ENCODE peak calls at places on chromosomes 2 and 18, in four cellular contexts. L, J, N and G are unnamed samples.

GRCh38 chr18:555705-556402 is 24.3 kb upstream of the CETN1 start:
- DNase-seq in L (no peak), J (peak), N (no peak), G (no peak)

GRCh38 chr2:191272064-191272463 is 26.9 kb downstream of the MYO1B start:
- DNase-seq in L (no peak), J (no peak), N (no peak), G (no peak)

GRCh38 chr2:46029332-46029811 is 267.8 kb upstream of the EPAS1 start:
- DNase-seq in L (no peak), J (no peak), N (no peak), G (no peak)

GRCh38 chr2:204628926-204629661 is 83.8 kb downstream of the PARD3B start:
- DNase-seq in L (no peak), J (no peak), N (no peak), G (no peak)

GRCh38 chr2:178553047-178553446 is 72.8 kb downstream of the PLEKHA3 start:
- DNase-seq in L (no peak), J (peak), N (no peak), G (no peak)

GRCh38 chr2:150478206-150478974 is 9.1 kb downstream of the RND3 start:
- DNase-seq in L (no peak), J (no peak), N (no peak), G (no peak)

GRCh38 chr18:77321823-77322805 is 72.5 kb downstream of the GALR1 start:
- DNase-seq in L (no peak), J (no peak), N (no peak), G (no peak)

GRCh38 chr18:28284132-28284531 is 107.2 kb upstream of the CDH2 start:
- DNase-seq in L (no peak), J (no peak), N (no peak), G (no peak)

GRCh38 chr2:30769891-30770462 is 37.3 kb downstream of the CAPN13 start:
- DNase-seq in L (no peak), J (no peak), N (no peak), G (peak)

GRCh38 chr2:64645014-64645418 is 8.7 kb downstream of the SERTAD2 start:
- DNase-seq in L (peak), J (peak), N (peak), G (no peak)

GRCh38 chr2:215799194-215799593 is 214.2 kb downstream of the MREG start:
- DNase-seq in L (no peak), J (no peak), N (no peak), G (no peak)